ENCODE peak calls at places on chromosome 16, in nine cellular contexts. One of them, this sample, is unnamed.

GRCh38 chr16:55513616-55514015 is 4.7 kb downstream of the LPCAT2 start:
- DNase-seq in thoracic aorta: no peak
- DNase-seq in psoas muscle: no peak
- DNase-seq in breast epithelium: no peak
- DNase-seq in mucosa of descending colon: no peak
- DNase-seq in fibroblast of lung: no peak
- DNase-seq in neural crest cell: no peak
- DNase-seq in transverse colon: no peak
- DNase-seq in AG04450: no peak
- DNase-seq in this sample: no peak

GRCh38 chr16:14493791-14494190 is 136.3 kb downstream of the PARN start:
- DNase-seq in mucosa of descending colon: no peak
- DNase-seq in AG04450: no peak
- DNase-seq in transverse colon: no peak
- DNase-seq in fibroblast of lung: no peak
- DNase-seq in psoas muscle: no peak
- DNase-seq in neural crest cell: no peak
- DNase-seq in breast epithelium: no peak
- DNase-seq in thoracic aorta: no peak
- DNase-seq in this sample: no peak

GRCh38 chr16:57260294-57260929 is 15.4 kb downstream of the ARL2BP start:
- DNase-seq in mucosa of descending colon: no peak
- DNase-seq in AG04450: peak; percentile 50
- DNase-seq in psoas muscle: peak; percentile 28
- DNase-seq in thoracic aorta: no peak
- DNase-seq in breast epithelium: no peak
- DNase-seq in fibroblast of lung: peak; percentile 66
- DNase-seq in transverse colon: peak; percentile 7
- DNase-seq in neural crest cell: peak; percentile 33
- DNase-seq in this sample: peak; percentile 73

GRCh38 chr16:19672378-19672777 is 45.6 kb downstream of the KNOP1 start:
- DNase-seq in AG04450: no peak
- DNase-seq in fibroblast of lung: no peak
- DNase-seq in thoracic aorta: no peak
- DNase-seq in neural crest cell: no peak
- DNase-seq in transverse colon: no peak
- DNase-seq in psoas muscle: no peak
- DNase-seq in breast epithelium: no peak
- DNase-seq in mucosa of descending colon: no peak
- DNase-seq in this sample: no peak

GRCh38 chr16:20409398-20410152 is at the start of gene ACSM5:
- DNase-seq in neural crest cell: no peak
- DNase-seq in thoracic aorta: no peak
- DNase-seq in mucosa of descending colon: peak; percentile 35
- DNase-seq in psoas muscle: peak; percentile 86
- DNase-seq in breast epithelium: peak; percentile 39
- DNase-seq in AG04450: no peak
- DNase-seq in fibroblast of lung: no peak
- DNase-seq in transverse colon: peak; percentile 25
- DNase-seq in this sample: no peak

GRCh38 chr16:89037261-89038152 is 56.1 kb upstream of the ACSF3 start:
- DNase-seq in breast epithelium: no peak
- DNase-seq in mucosa of descending colon: peak; percentile 42
- DNase-seq in neural crest cell: peak; percentile 61
- DNase-seq in thoracic aorta: no peak
- DNase-seq in psoas muscle: no peak
- DNase-seq in fibroblast of lung: peak; percentile 20
- DNase-seq in transverse colon: no peak
- DNase-seq in AG04450: no peak
- DNase-seq in this sample: peak; percentile 20

GRCh38 chr16:27462200-27462845 is 60.3 kb downstream of the IL21R start:
- DNase-seq in transverse colon: no peak
- DNase-seq in mucosa of descending colon: no peak
- DNase-seq in breast epithelium: no peak
- DNase-seq in psoas muscle: peak; percentile 58
- DNase-seq in thoracic aorta: no peak
- DNase-seq in AG04450: no peak
- DNase-seq in fibroblast of lung: no peak
- DNase-seq in neural crest cell: no peak
- DNase-seq in this sample: no peak

GRCh38 chr16:9138731-9139501 is 47.5 kb downstream of the HAPSTR1 start:
- DNase-seq in breast epithelium: peak; percentile 30
- DNase-seq in neural crest cell: peak; percentile 82
- DNase-seq in mucosa of descending colon: peak; percentile 77
- DNase-seq in transverse colon: peak; percentile 68
- DNase-seq in psoas muscle: peak; percentile 80
- DNase-seq in fibroblast of lung: peak; percentile 70
- DNase-seq in thoracic aorta: no peak
- DNase-seq in AG04450: no peak
- DNase-seq in this sample: peak; percentile 65

GRCh38 chr16:61128545-61129323 is 907.5 kb downstream of the CDH8 start:
- DNase-seq in mucosa of descending colon: no peak
- DNase-seq in transverse colon: no peak
- DNase-seq in AG04450: no peak
- DNase-seq in thoracic aorta: no peak
- DNase-seq in neural crest cell: no peak
- DNase-seq in fibroblast of lung: no peak
- DNase-seq in psoas muscle: no peak
- DNase-seq in breast epithelium: no peak
- DNase-seq in this sample: no peak

GRCh38 chr16:84483882-84484565 is 20.4 kb downstream of the MEAK7 start:
- DNase-seq in mucosa of descending colon: no peak
- DNase-seq in AG04450: no peak
- DNase-seq in transverse colon: no peak
- DNase-seq in fibroblast of lung: no peak
- DNase-seq in neural crest cell: no peak
- DNase-seq in psoas muscle: no peak
- DNase-seq in breast epithelium: no peak
- DNase-seq in thoracic aorta: no peak
- DNase-seq in this sample: no peak

GRCh38 chr16:17416461-17417221 is 54.1 kb downstream of the XYLT1 start:
- DNase-seq in transverse colon: peak; percentile 60
- DNase-seq in fibroblast of lung: peak; percentile 16
- DNase-seq in breast epithelium: no peak
- DNase-seq in psoas muscle: no peak
- DNase-seq in thoracic aorta: no peak
- DNase-seq in mucosa of descending colon: peak; percentile 45
- DNase-seq in neural crest cell: peak; percentile 6
- DNase-seq in AG04450: no peak
- DNase-seq in this sample: no peak

GRCh38 chr16:28212532-28212873 is 738 bp upstream of the XPO6 start:
- DNase-seq in breast epithelium: no peak
- DNase-seq in AG04450: no peak
- DNase-seq in transverse colon: no peak
- DNase-seq in thoracic aorta: no peak
- DNase-seq in psoas muscle: no peak
- DNase-seq in mucosa of descending colon: no peak
- DNase-seq in neural crest cell: no peak
- DNase-seq in fibroblast of lung: peak; percentile 23
- DNase-seq in this sample: peak; percentile 51

GRCh38 chr16:50290856-50291255 is 24.5 kb downstream of the ADCY7 start:
- DNase-seq in mucosa of descending colon: no peak
- DNase-seq in breast epithelium: no peak
- DNase-seq in psoas muscle: no peak
- DNase-seq in AG04450: no peak
- DNase-seq in transverse colon: no peak
- DNase-seq in fibroblast of lung: no peak
- DNase-seq in neural crest cell: no peak
- DNase-seq in thoracic aorta: no peak
- DNase-seq in this sample: no peak

GRCh38 chr16:81450783-81451491 is 6.3 kb downstream of the CMIP start:
- DNase-seq in thoracic aorta: no peak
- DNase-seq in breast epithelium: no peak
- DNase-seq in fibroblast of lung: no peak
- DNase-seq in neural crest cell: no peak
- DNase-seq in mucosa of descending colon: no peak
- DNase-seq in psoas muscle: no peak
- DNase-seq in AG04450: no peak
- DNase-seq in transverse colon: no peak
- DNase-seq in this sample: no peak

GRCh38 chr16:84198401-84198800 is 7.4 kb downstream of the ADAD2 start:
- DNase-seq in transverse colon: no peak
- DNase-seq in thoracic aorta: no peak
- DNase-seq in neural crest cell: no peak
- DNase-seq in breast epithelium: no peak
- DNase-seq in mucosa of descending colon: no peak
- DNase-seq in fibroblast of lung: peak; percentile 49
- DNase-seq in psoas muscle: no peak
- DNase-seq in AG04450: peak; percentile 13
- DNase-seq in this sample: peak; percentile 67

GRCh38 chr16:72138064-72138572 is 33.8 kb downstream of the PMFBP1 start:
- DNase-seq in fibroblast of lung: no peak
- DNase-seq in neural crest cell: no peak
- DNase-seq in transverse colon: no peak
- DNase-seq in AG04450: no peak
- DNase-seq in mucosa of descending colon: no peak
- DNase-seq in thoracic aorta: no peak
- DNase-seq in breast epithelium: no peak
- DNase-seq in psoas muscle: no peak
- DNase-seq in this sample: no peak

GRCh38 chr16:1299012-1299867 is 10.2 kb upstream of the UBE2I start:
- DNase-seq in AG04450: no peak
- DNase-seq in mucosa of descending colon: no peak
- DNase-seq in transverse colon: no peak
- DNase-seq in fibroblast of lung: no peak
- DNase-seq in breast epithelium: peak; percentile 73
- DNase-seq in neural crest cell: no peak
- DNase-seq in psoas muscle: no peak
- DNase-seq in thoracic aorta: no peak
- DNase-seq in this sample: no peak

GRCh38 chr16:68539704-68540370 is 746 bp downstream of the ZFP90 start:
- DNase-seq in breast epithelium: no peak
- DNase-seq in AG04450: no peak
- DNase-seq in fibroblast of lung: peak; percentile 22
- DNase-seq in psoas muscle: no peak
- DNase-seq in thoracic aorta: no peak
- DNase-seq in mucosa of descending colon: no peak
- DNase-seq in neural crest cell: no peak
- DNase-seq in transverse colon: no peak
- DNase-seq in this sample: peak; percentile 14

DNA sequence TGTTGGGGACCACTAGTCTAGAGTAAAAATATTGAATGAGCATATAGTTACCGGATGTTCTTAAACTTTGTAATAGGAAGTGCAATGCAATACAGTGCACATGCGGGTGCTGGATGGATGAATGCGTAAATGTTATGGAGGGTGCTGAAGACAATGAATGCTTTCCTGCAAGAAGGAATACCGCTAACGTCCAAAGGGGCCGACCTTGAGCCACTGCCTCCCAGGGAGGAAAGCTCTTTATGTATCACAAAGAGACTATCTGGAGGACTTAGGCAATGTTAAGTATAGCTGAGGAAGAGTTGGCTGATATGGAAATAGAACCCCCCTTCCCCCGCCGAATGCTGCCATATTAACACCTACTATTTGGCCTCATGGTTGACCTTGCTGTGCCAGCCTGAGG is 27.5 kb upstream of the SHCBP1 start:
- DNase-seq in mucosa of descending colon: no peak
- DNase-seq in neural crest cell: no peak
- DNase-seq in transverse colon: no peak
- DNase-seq in fibroblast of lung: no peak
- DNase-seq in thoracic aorta: no peak
- DNase-seq in psoas muscle: no peak
- DNase-seq in breast epithelium: no peak
- DNase-seq in AG04450: no peak
- DNase-seq in this sample: no peak
- TF ChIP-seq CTCF in mucosa of descending colon: no peak
- TF ChIP-seq CTCF in neural crest cell: no peak
- TF ChIP-seq CTCF in transverse colon: no peak
- TF ChIP-seq CTCF in fibroblast of lung: peak; percentile 7
- TF ChIP-seq CTCF in thoracic aorta: no peak
- TF ChIP-seq CTCF in psoas muscle: no peak
- TF ChIP-seq CTCF in breast epithelium: no peak
- TF ChIP-seq CTCF in AG04450: peak; percentile 16
- TF ChIP-seq CTCF in this sample: no peak

GRCh38 chr16:4350787-4351659 is at the start of gene PAM16:
- DNase-seq in breast epithelium: peak; percentile 90
- DNase-seq in neural crest cell: peak; percentile 100
- DNase-seq in mucosa of descending colon: peak; percentile 98
- DNase-seq in transverse colon: peak; percentile 99
- DNase-seq in AG04450: peak; percentile 82
- DNase-seq in thoracic aorta: peak; percentile 92
- DNase-seq in fibroblast of lung: peak; percentile 93
- DNase-seq in psoas muscle: peak; percentile 99
- DNase-seq in this sample: peak; percentile 95
- TF ChIP-seq CTCF in breast epithelium: no peak
- TF ChIP-seq CTCF in neural crest cell: peak; percentile 39
- TF ChIP-seq CTCF in mucosa of descending colon: no peak
- TF ChIP-seq CTCF in transverse colon: no peak
- TF ChIP-seq CTCF in AG04450: peak; percentile 1
- TF ChIP-seq CTCF in thoracic aorta: no peak
- TF ChIP-seq CTCF in fibroblast of lung: no peak
- TF ChIP-seq CTCF in psoas muscle: peak; percentile 18
- TF ChIP-seq CTCF in this sample: no peak

GRCh38 chr16:82631701-82632685 is 5.2 kb downstream of the CDH13 start:
- DNase-seq in breast epithelium: no peak
- DNase-seq in fibroblast of lung: peak; percentile 21
- DNase-seq in thoracic aorta: no peak
- DNase-seq in AG04450: no peak
- DNase-seq in psoas muscle: peak; percentile 85
- DNase-seq in neural crest cell: no peak
- DNase-seq in transverse colon: no peak
- DNase-seq in mucosa of descending colon: no peak
- DNase-seq in this sample: peak; percentile 73
- TF ChIP-seq CTCF in breast epithelium: no peak
- TF ChIP-seq CTCF in fibroblast of lung: peak; percentile 45
- TF ChIP-seq CTCF in thoracic aorta: no peak
- TF ChIP-seq CTCF in AG04450: peak; percentile 28
- TF ChIP-seq CTCF in psoas muscle: peak; percentile 29
- TF ChIP-seq CTCF in neural crest cell: peak; percentile 39
- TF ChIP-seq CTCF in transverse colon: no peak
- TF ChIP-seq CTCF in mucosa of descending colon: no peak
- TF ChIP-seq CTCF in this sample: no peak

GRCh38 chr16:53745753-53746258 is 41.9 kb downstream of the FTO start:
- DNase-seq in fibroblast of lung: peak; percentile 21
- DNase-seq in AG04450: no peak
- DNase-seq in psoas muscle: no peak
- DNase-seq in neural crest cell: no peak
- DNase-seq in breast epithelium: no peak
- DNase-seq in thoracic aorta: no peak
- DNase-seq in mucosa of descending colon: no peak
- DNase-seq in transverse colon: no peak
- DNase-seq in this sample: peak; percentile 38
- TF ChIP-seq CTCF in fibroblast of lung: no peak
- TF ChIP-seq CTCF in AG04450: peak; percentile 40
- TF ChIP-seq CTCF in psoas muscle: no peak
- TF ChIP-seq CTCF in neural crest cell: no peak
- TF ChIP-seq CTCF in breast epithelium: no peak
- TF ChIP-seq CTCF in thoracic aorta: no peak
- TF ChIP-seq CTCF in mucosa of descending colon: no peak
- TF ChIP-seq CTCF in transverse colon: no peak
- TF ChIP-seq CTCF in this sample: no peak

GRCh38 chr16:22861585-22861984 is 47.6 kb downstream of the HS3ST2 start:
- DNase-seq in transverse colon: no peak
- DNase-seq in psoas muscle: no peak
- DNase-seq in AG04450: no peak
- DNase-seq in neural crest cell: no peak
- DNase-seq in thoracic aorta: no peak
- DNase-seq in mucosa of descending colon: peak; percentile 8
- DNase-seq in fibroblast of lung: no peak
- DNase-seq in breast epithelium: no peak
- DNase-seq in this sample: no peak
- TF ChIP-seq CTCF in transverse colon: no peak
- TF ChIP-seq CTCF in psoas muscle: no peak
- TF ChIP-seq CTCF in AG04450: no peak
- TF ChIP-seq CTCF in neural crest cell: no peak
- TF ChIP-seq CTCF in thoracic aorta: no peak
- TF ChIP-seq CTCF in mucosa of descending colon: no peak
- TF ChIP-seq CTCF in fibroblast of lung: no peak
- TF ChIP-seq CTCF in breast epithelium: no peak
- TF ChIP-seq CTCF in this sample: no peak